ENCODE peak calls at places on chromosomes 7 and 10, in six cellular contexts. R, C, Q, K, L and X are unnamed samples.

GRCh38 chr7:12964836-12965235 is 277.4 kb downstream of the ARL4A start:
- DNase-seq in L (no peak), R (no peak), K (no peak), C (no peak), Q (no peak), X (no peak)

GRCh38 chr7:39891879-39892278 is 58.2 kb upstream of the CDK13 start:
- DNase-seq in C (no peak), L (no peak), K (no peak), R (no peak), Q (no peak), X (no peak)

GRCh38 chr10:43108951-43109350 is 29.3 kb upstream of the CSGALNACT2 start:
- DNase-seq in Q (peak; percentile 45), R (no peak), K (no peak), C (no peak), L (no peak), X (no peak)

GRCh38 chr7:132575336-132575986 is 809 bp downstream of the PLXNA4 start:
- DNase-seq in K (no peak), L (peak; percentile 61), Q (no peak), C (peak; percentile 90), R (peak; percentile 52), X (peak; percentile 78)

GRCh38 chr10:14676732-14677131 is 98.0 kb downstream of the FAM107B start:
- DNase-seq in C (no peak), K (no peak), Q (no peak), R (no peak), L (no peak), X (no peak)

GRCh38 chr10:29407280-29407858 is 118.5 kb downstream of the LYZL1 start:
- DNase-seq in K (no peak), Q (no peak), R (no peak), C (no peak), L (no peak), X (no peak)

GRCh38 chr10:71746344-71747037 is 26.8 kb downstream of the VSIR start:
- DNase-seq in R (no peak), C (peak; percentile 86), Q (peak; percentile 73), K (peak; percentile 71), L (peak; percentile 77), X (peak; percentile 89)

GRCh38 chr10:37704566-37704965 is 152.8 kb downstream of the ZNF248 start:
- DNase-seq in C (peak; percentile 26), Q (peak; percentile 47), L (no peak), R (no peak), K (peak; percentile 36), X (no peak)

GRCh38 chr7:149854611-149855367 is 16.6 kb downstream of the ZNF862 start:
- DNase-seq in Q (peak; percentile 91), R (no peak), C (peak; percentile 88), K (peak; percentile 82), L (peak; percentile 84), X (peak; percentile 57)

GRCh38 chr7:55510621-55511020 is 61.7 kb downstream of the VOPP1 start:
- DNase-seq in C (no peak), L (no peak), K (no peak), Q (no peak), R (no peak), X (no peak)

GRCh38 chr7:140881507-140882228 is 43.1 kb downstream of the BRAF start:
- DNase-seq in Q (no peak), C (no peak), K (no peak), L (no peak), R (no peak), X (no peak)

GRCh38 chr10:88385601-88386203 is 197.4 kb downstream of the RNLS start:
- DNase-seq in R (no peak), Q (peak; percentile 82), K (peak; percentile 65), L (peak; percentile 74), C (peak; percentile 51), X (no peak)

GRCh38 chr10:131195552-131196159 is 115.9 kb downstream of the TCERG1L start:
- DNase-seq in C (peak; percentile 23), Q (no peak), K (no peak), R (no peak), L (no peak), X (no peak)

GRCh38 chr7:149834601-149835000 is 3.6 kb upstream of the ZNF862 start:
- DNase-seq in R (no peak), L (no peak), C (no peak), Q (no peak), K (no peak), X (no peak)

GRCh38 chr7:40098810-40099209 is 35.6 kb downstream of the MPLKIP start:
- DNase-seq in L (no peak), K (no peak), R (no peak), C (no peak), Q (no peak), X (no peak)

GRCh38 chr7:41624818-41625217 is 78.1 kb downstream of the INHBA start:
- DNase-seq in K (no peak), C (peak; percentile 11), L (peak; percentile 10), R (no peak), Q (no peak), X (peak; percentile 6)

GRCh38 chr7:123994449-123994848 is 38.4 kb downstream of the TMEM229A start:
- DNase-seq in R (no peak), C (no peak), L (no peak), Q (no peak), K (no peak), X (no peak)

GRCh38 chr10:102776779-102777417 is 33.1 kb downstream of the WBP1L start:
- DNase-seq in R (peak; percentile 89), Q (peak; percentile 65), C (peak; percentile 93), L (peak; percentile 90), K (peak; percentile 80), X (peak; percentile 98)

GRCh38 chr10:48306870-48307531 is 524 bp downstream of the MAPK8 start:
- DNase-seq in L (peak; percentile 77), C (peak; percentile 89), Q (peak; percentile 83), R (peak; percentile 53), K (peak; percentile 79), X (peak; percentile 77)

GRCh38 chr7:17962652-17963051 is 22.4 kb upstream of the SNX13 start:
- DNase-seq in R (no peak), L (no peak), K (no peak), C (no peak), Q (no peak), X (no peak)
- H3K27ac ChIP-seq in R (no peak overlapping the region), L (no peak overlapping the region), K (no peak overlapping the region), C (no peak overlapping the region), Q (no peak overlapping the region), X (no peak overlapping the region)

GRCh38 chr10:30816812-30817193 is 187.2 kb upstream of the LYZL2 start:
- DNase-seq in Q (no peak), R (no peak), L (no peak), C (no peak), K (no peak), X (no peak)

GRCh38 chr10:30817541-30817940 is 188.0 kb upstream of the LYZL2 start:
- DNase-seq in K (no peak), Q (no peak), R (no peak), C (no peak), L (no peak), X (no peak)

GRCh38 chr10:30819306-30820190 is 190.0 kb upstream of the LYZL2 start:
- DNase-seq in K (no peak), C (no peak), R (no peak), L (no peak), Q (no peak), X (no peak)

GRCh38 chr10:30818854-30819253 is 189.3 kb upstream of the LYZL2 start:
- DNase-seq in R (peak; percentile 63), L (no peak), K (no peak), C (peak; percentile 84), Q (no peak), X (peak; percentile 42)

GRCh38 chr10:30818010-30818660 is 188.6 kb upstream of the LYZL2 start:
- DNase-seq in R (peak; percentile 67), C (peak; percentile 92), K (peak; percentile 52), L (no peak), Q (peak; percentile 56), X (peak; percentile 93)
- H3K27ac ChIP-seq in R (peak overlapping the region; percentile 78), C (peak overlapping the region; percentile 92), K (no peak overlapping the region), L (no peak overlapping the region), Q (no peak overlapping the region), X (no peak overlapping the region)

GRCh38 chr7:35374858-35375257 is 121.0 kb upstream of the TBX20 start:
- DNase-seq in K (no peak), R (no peak), Q (no peak), C (peak; percentile 77), L (peak; percentile 34), X (no peak)

GRCh38 chr7:35370694-35371093 is 116.8 kb upstream of the TBX20 start:
- DNase-seq in Q (no peak), K (no peak), L (no peak), C (no peak), R (no peak), X (no peak)

GRCh38 chr7:35375516-35375915 is 121.6 kb upstream of the TBX20 start:
- DNase-seq in Q (no peak), R (no peak), L (no peak), C (no peak), K (no peak), X (no peak)

GRCh38 chr7:35366167-35367155 is 112.6 kb upstream of the TBX20 start:
- DNase-seq in L (no peak), Q (no peak), K (no peak), C (peak; percentile 57), R (no peak), X (peak; percentile 7)

DNA sequence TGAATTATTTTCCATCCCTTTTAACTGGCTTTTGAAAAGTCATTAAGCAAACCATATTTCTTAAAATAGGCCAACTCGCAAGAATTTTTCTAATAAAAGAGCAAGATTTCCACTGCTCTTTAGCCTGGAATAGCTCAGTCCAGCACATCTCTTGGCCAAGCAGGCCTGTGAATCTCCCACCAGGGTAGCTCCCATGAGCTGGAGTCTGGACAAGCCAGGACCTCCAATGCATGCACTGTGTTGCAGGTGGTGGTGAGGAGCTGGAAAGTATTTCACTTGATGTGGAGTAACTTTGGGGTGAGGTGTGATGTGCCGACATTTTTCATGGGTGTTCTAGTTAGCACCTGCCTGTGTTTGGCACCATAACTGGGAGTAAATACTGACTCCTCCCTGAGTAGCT is 117.3 kb upstream of the TBX20 start:
- DNase-seq in Q (no peak), L (no peak), C (no peak), K (no peak), R (no peak), X (no peak)
- H3K27ac ChIP-seq in Q (no peak overlapping the region), L (no peak overlapping the region), C (no peak overlapping the region), K (no peak overlapping the region), R (no peak overlapping the region), X (no peak overlapping the region)

DNA sequence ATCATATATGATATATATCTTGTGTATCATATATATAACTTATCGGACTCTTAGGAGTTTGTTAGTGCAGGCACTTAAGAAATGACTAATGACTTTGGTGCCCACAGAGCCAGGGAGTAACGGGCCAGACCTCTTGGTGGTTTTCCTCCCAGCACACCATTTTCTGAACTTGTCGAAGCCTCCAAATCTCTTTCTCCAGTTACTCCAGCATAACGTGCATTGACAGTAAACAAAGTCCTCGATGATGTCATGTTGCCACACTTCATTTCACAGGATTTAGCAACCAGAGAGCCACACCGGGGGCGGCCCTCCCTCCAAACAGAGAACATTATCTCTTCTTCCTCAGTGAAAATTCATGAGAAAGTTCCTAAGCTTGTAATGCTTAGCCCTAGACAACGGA is 4.0 kb upstream of the SVOPL start:
- DNase-seq in K (no peak), R (no peak), L (no peak), Q (no peak), C (no peak), X (no peak)
- H3K27ac ChIP-seq in K (no peak overlapping the region), R (no peak overlapping the region), L (no peak overlapping the region), Q (no peak overlapping the region), C (no peak overlapping the region), X (no peak overlapping the region)